ENCODE peak calls at places on chromosomes 1 and 21, in nine cellular contexts. G is AG04450, H is GM12865, T is GM23338, P is cardiac fibroblast, F is heart right ventricle, D is right lobe of liver, S is astrocyte of the spinal cord, R is esophagus muscularis mucosa. E is an unnamed sample.

GRCh38 chr1:231550448-231550781 is 21.9 kb downstream of the TSNAX start:
- DNase-seq in S (peak), F (no peak), H (peak), P (no peak), R (no peak), G (no peak), T (peak), D (no peak), E (no peak)

GRCh38 chr1:149917590-149918144 is at the start of gene SV2A:
- DNase-seq in P (peak), T (peak), G (no peak), S (peak), F (peak), R (no peak), H (no peak), D (no peak), E (no peak)

GRCh38 chr1:109383087-109383779 is 14.5 kb downstream of the SORT1 start:
- DNase-seq in D (no peak), F (no peak), R (no peak), S (no peak), T (peak), P (no peak), G (no peak), H (no peak), E (no peak)

GRCh38 chr1:207925210-207925609 is 14.3 kb upstream of the CD34 start:
- DNase-seq in S (peak), F (peak), G (no peak), R (no peak), P (peak), D (no peak), T (peak), H (no peak), E (no peak)

GRCh38 chr21:39204134-39204533 is 20.9 kb upstream of the PSMG1 start:
- DNase-seq in F (no peak), P (no peak), G (no peak), H (no peak), S (no peak), D (no peak), R (no peak), T (no peak), E (no peak)

GRCh38 chr1:147247656-147248238 is 5.3 kb downstream of the CHD1L start:
- DNase-seq in H (no peak), F (no peak), D (no peak), G (no peak), R (peak), T (no peak), S (peak), P (no peak), E (no peak)

GRCh38 chr1:44030606-44031050 is 634 bp downstream of the SLC6A9 start:
- DNase-seq in P (peak), D (no peak), T (peak), H (peak), R (no peak), F (peak), S (peak), G (no peak), E (no peak)

GRCh38 chr1:24984300-24984699 is 54.2 kb upstream of the RUNX3 start:
- DNase-seq in P (no peak), F (no peak), G (no peak), D (peak), S (no peak), T (no peak), R (no peak), H (no peak), E (no peak)

GRCh38 chr21:43298546-43299440 is 128.1 kb downstream of the SIK1 start:
- DNase-seq in R (no peak), T (no peak), F (no peak), G (no peak), P (no peak), S (no peak), D (peak), H (no peak), E (no peak)

GRCh38 chr1:2152914-2153313 is 41.7 kb downstream of the FAAP20 start:
- DNase-seq in T (no peak), F (no peak), G (no peak), R (no peak), S (no peak), P (no peak), D (no peak), H (no peak), E (no peak)

GRCh38 chr1:44609412-44609767 is 64.9 kb downstream of the TMEM53 start:
- DNase-seq in H (peak), R (no peak), S (peak), F (peak), D (peak), G (no peak), P (peak), T (peak), E (no peak)

DNA sequence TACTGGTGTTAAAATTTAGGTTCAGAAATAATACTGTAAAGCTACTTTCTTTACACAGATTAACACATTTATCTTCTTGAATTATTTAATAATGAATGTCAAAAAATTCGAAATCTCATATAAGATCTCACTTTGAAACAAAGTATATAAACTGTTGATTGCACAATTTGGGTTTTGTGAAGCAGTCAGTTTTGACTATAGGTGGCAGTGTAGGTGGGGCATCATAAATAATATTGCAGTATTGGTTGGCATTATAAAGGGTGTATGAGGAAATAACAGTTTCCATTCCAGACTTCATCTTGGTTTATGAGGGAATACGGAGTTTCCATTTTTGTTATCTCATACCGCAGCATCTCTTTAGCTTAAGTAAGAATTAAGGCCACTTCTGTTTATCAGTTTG is 49.9 kb downstream of the SUCO start:
- DNase-seq in F (no peak), R (no peak), G (no peak), H (no peak), S (no peak), P (no peak), T (no peak), D (no peak), E (no peak)
- TF ChIP-seq CTCF in F (no peak), R (no peak), G (no peak), H (no peak), S (no peak), P (peak), T (no peak), D (no peak), E (no peak)

DNA sequence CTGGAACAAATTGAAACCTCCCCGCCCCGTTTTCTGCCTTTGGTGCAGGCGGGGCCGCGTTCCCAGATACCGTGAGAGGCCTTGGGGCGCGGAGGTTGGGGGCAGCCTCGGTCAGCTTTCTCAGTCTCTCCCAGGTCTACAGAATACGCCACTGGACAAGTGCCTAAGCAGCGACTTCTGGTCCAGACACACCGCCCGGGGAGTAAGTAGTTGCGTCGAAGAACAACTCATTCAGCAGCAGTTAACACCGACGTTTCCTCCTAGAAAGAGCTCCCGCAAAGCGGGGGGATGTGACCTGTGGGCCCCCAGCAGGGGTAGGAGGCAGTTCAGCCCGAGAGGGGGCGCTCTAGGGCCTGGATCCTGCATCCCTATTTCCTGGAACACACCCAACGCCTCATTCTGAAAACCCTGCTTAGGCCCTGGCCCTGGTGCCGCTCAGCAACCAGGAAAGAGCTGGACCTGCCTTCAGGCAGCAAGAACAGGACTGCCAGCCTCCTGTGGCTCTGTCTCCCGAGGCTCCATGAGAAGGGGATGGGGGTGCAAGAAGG is 6.5 kb upstream of the BARHL2 start:
- DNase-seq in S (no peak), F (no peak), P (no peak), D (no peak), R (peak), T (peak), G (no peak), H (peak), E (no peak)
- TF ChIP-seq CTCF in S (no peak), F (no peak), P (no peak), D (peak), R (no peak), T (peak), G (no peak), H (peak), E (no peak)

GRCh38 chr21:26834181-26834945 is 10.8 kb downstream of the ADAMTS1 start:
- DNase-seq in R (no peak), F (no peak), H (no peak), P (peak), T (peak), S (no peak), D (no peak), G (no peak), E (no peak)
- TF ChIP-seq CTCF in R (peak), F (no peak), H (no peak), P (peak), T (peak), S (peak), D (peak), G (peak), E (no peak)

GRCh38 chr1:50332941-50333594 is 90.2 kb downstream of the DMRTA2 start:
- DNase-seq in H (peak), F (peak), T (peak), G (no peak), S (peak), D (peak), R (no peak), P (peak), E (peak)

GRCh38 chr1:50329332-50329932 is 93.8 kb downstream of the DMRTA2 start:
- DNase-seq in T (peak), F (no peak), D (no peak), P (no peak), H (no peak), G (no peak), R (no peak), S (no peak), E (no peak)

GRCh38 chr1:50335914-50336313 is 87.3 kb downstream of the DMRTA2 start:
- DNase-seq in D (no peak), S (no peak), P (no peak), T (no peak), R (no peak), G (no peak), H (no peak), F (no peak), E (no peak)

GRCh38 chr1:50335036-50335435 is 88.2 kb downstream of the DMRTA2 start:
- DNase-seq in R (no peak), T (no peak), F (no peak), H (no peak), D (no peak), S (no peak), P (no peak), G (no peak), E (no peak)

DNA sequence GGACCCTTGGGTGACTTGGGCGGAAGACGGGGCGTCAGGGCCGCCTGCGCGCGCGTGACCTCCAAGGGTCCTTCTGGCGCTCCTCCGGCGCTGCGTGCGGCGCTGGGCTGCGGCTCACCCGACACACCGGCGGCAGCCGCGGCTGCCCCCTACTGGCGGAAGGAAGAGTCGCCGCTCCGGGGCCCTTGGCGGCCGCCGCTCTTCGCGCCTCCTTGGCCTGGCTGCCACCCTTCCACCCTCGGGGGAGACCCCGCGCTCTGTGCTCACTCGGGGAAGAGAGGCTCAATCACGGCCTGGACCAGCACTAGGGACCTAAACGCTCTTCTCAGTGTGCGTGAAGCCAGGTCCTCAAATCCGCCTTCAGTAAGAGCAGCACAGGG is 89.7 kb downstream of the DMRTA2 start:
- DNase-seq in T (peak), R (no peak), G (no peak), P (peak), H (peak), F (peak), D (peak), S (peak), E (peak)
- TF ChIP-seq CTCF in T (peak), R (peak), G (peak), P (peak), H (peak), F (peak), D (peak), S (peak), E (no peak)

GRCh38 chr1:59718064-59718988 is 96.4 kb upstream of the HOOK1 start:
- DNase-seq in G (no peak), R (no peak), H (peak), P (no peak), S (no peak), D (no peak), F (no peak), T (peak), E (no peak)
- TF ChIP-seq CTCF in G (no peak), R (peak), H (peak), P (peak), S (peak), D (peak), F (no peak), T (peak), E (no peak)

DNA sequence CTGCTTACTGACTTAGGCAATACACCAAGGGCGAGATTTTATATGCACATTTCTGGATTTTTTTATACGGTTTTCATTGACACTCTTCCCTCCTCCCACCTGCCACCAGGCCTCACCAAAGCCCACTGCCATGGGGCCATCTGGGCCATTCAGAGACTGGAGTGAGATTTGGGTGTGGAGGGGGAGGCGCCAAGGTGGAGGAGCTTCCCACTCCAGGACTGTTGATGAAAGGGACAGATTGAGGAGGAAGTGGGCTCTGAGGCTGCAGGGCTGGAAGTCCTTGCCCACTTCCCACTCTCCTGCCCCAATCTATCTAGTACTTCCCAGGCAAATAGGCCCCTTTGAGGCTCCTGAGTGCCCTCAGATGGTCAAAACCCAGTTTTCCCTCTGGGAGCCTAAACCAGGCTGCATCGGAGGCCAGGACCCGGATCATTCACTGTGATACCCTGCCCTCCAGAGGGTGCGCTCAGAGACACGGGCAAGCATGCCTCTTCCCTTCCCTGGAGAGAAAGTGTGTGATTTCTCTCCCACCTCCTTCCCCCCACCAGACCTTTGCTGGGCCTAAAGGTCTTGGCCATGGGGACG is 57.9 kb downstream of the LACTBL1 start:
- DNase-seq in P (no peak), S (no peak), D (no peak), R (no peak), F (no peak), T (peak), H (no peak), G (no peak), E (no peak)
- TF ChIP-seq CTCF in P (no peak), S (no peak), D (no peak), R (no peak), F (no peak), T (peak), H (no peak), G (no peak), E (no peak)

GRCh38 chr1:218783916-218784315 is 389.8 kb upstream of the LYPLAL1 start:
- DNase-seq in S (no peak), D (no peak), F (no peak), R (no peak), P (no peak), H (no peak), T (peak), G (no peak), E (no peak)
- TF ChIP-seq CTCF in S (no peak), D (no peak), F (no peak), R (no peak), P (no peak), H (no peak), T (no peak), G (no peak), E (no peak)

GRCh38 chr1:116415699-116416533 is 42.9 kb downstream of the ATP1A1 start:
- DNase-seq in G (no peak), R (no peak), H (no peak), S (no peak), P (peak), T (peak), D (no peak), F (peak), E (no peak)
- TF ChIP-seq CTCF in G (no peak), R (no peak), H (no peak), S (no peak), P (peak), T (peak), D (no peak), F (no peak), E (no peak)

DNA sequence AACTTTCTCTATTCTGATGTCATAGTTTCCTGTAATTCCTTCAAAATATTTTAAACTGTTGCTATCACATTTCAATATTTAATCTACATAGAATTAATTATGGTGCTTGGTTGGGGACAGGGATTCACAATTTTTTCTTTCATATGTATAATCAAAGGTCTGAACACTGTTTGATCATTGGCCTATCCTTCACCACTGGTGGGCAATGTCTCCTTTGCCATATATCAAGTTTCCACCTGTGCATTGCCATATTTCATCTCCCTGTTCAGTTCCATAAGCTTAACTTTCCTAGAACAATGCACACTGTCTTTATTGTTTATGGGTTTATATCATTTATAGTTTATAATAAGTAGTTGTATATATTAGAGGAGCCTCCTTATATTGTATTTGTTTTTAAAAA is 374.9 kb upstream of the PTBP2 start:
- DNase-seq in D (no peak), T (no peak), H (no peak), F (no peak), R (no peak), G (no peak), P (no peak), S (no peak), E (no peak)
- TF ChIP-seq CTCF in D (no peak), T (no peak), H (no peak), F (no peak), R (no peak), G (no peak), P (no peak), S (no peak), E (no peak)

GRCh38 chr1:238672262-238672661 is 714.1 kb upstream of the CHRM3 start:
- DNase-seq in R (no peak), F (no peak), D (no peak), S (no peak), H (no peak), P (no peak), G (no peak), T (no peak), E (no peak)
- TF ChIP-seq CTCF in R (no peak), F (no peak), D (no peak), S (no peak), H (no peak), P (no peak), G (no peak), T (no peak), E (no peak)

E was measured in activated B cell treated with CpG ODN at 0.5 μM for 24 hours.